ENCODE peak calls at places on chromosomes 16 and 17, in seven cellular contexts. One of them, this sample, is unnamed.

GRCh38 chr17:63699638-63700527 is at the start of gene LIMD2:
- DNase-seq in testis: peak
- DNase-seq in A549: peak
- DNase-seq in dorsolateral prefrontal cortex: no peak
- DNase-seq in suprapubic skin: peak
- DNase-seq in AG04450: no peak
- DNase-seq in CD8-positive, alpha-beta T cell: peak
- DNase-seq in this sample: peak

GRCh38 chr17:78652913-78653312 is 75.7 kb upstream of the DNAH17 start:
- DNase-seq in testis: no peak
- DNase-seq in A549: no peak
- DNase-seq in dorsolateral prefrontal cortex: no peak
- DNase-seq in suprapubic skin: no peak
- DNase-seq in AG04450: no peak
- DNase-seq in CD8-positive, alpha-beta T cell: no peak
- DNase-seq in this sample: no peak

GRCh38 chr17:64420143-64420670 is 28.7 kb upstream of the MILR1 start:
- DNase-seq in testis: no peak
- DNase-seq in A549: peak
- DNase-seq in dorsolateral prefrontal cortex: no peak
- DNase-seq in suprapubic skin: no peak
- DNase-seq in AG04450: peak
- DNase-seq in CD8-positive, alpha-beta T cell: peak
- DNase-seq in this sample: peak

GRCh38 chr17:46866325-46866724 is 14.9 kb downstream of the WNT9B start:
- DNase-seq in testis: no peak
- DNase-seq in A549: no peak
- DNase-seq in dorsolateral prefrontal cortex: no peak
- DNase-seq in suprapubic skin: no peak
- DNase-seq in AG04450: no peak
- DNase-seq in CD8-positive, alpha-beta T cell: no peak
- DNase-seq in this sample: no peak

GRCh38 chr17:17837380-17837821 is 615 bp upstream of the SREBF1 start:
- DNase-seq in testis: peak
- DNase-seq in A549: peak
- DNase-seq in dorsolateral prefrontal cortex: no peak
- DNase-seq in suprapubic skin: no peak
- DNase-seq in AG04450: no peak
- DNase-seq in CD8-positive, alpha-beta T cell: no peak
- DNase-seq in this sample: no peak

GRCh38 chr16:30155188-30155587 is 28.2 kb upstream of the CORO1A start:
- DNase-seq in testis: no peak
- DNase-seq in A549: no peak
- DNase-seq in dorsolateral prefrontal cortex: no peak
- DNase-seq in suprapubic skin: no peak
- DNase-seq in AG04450: no peak
- DNase-seq in CD8-positive, alpha-beta T cell: no peak
- DNase-seq in this sample: no peak

GRCh38 chr16:75192606-75193264 is 14.2 kb downstream of the CTRB2 start:
- DNase-seq in testis: no peak
- DNase-seq in A549: no peak
- DNase-seq in dorsolateral prefrontal cortex: no peak
- DNase-seq in suprapubic skin: no peak
- DNase-seq in AG04450: no peak
- DNase-seq in CD8-positive, alpha-beta T cell: peak
- DNase-seq in this sample: no peak

GRCh38 chr16:4212934-4213296 is 29.0 kb downstream of the SRL start:
- DNase-seq in testis: no peak
- DNase-seq in A549: peak
- DNase-seq in dorsolateral prefrontal cortex: no peak
- DNase-seq in suprapubic skin: no peak
- DNase-seq in AG04450: no peak
- DNase-seq in CD8-positive, alpha-beta T cell: no peak
- DNase-seq in this sample: peak

GRCh38 chr16:87698241-87698640 is 67.5 kb downstream of the KLHDC4 start:
- DNase-seq in testis: no peak
- DNase-seq in A549: no peak
- DNase-seq in dorsolateral prefrontal cortex: no peak
- DNase-seq in suprapubic skin: no peak
- DNase-seq in AG04450: no peak
- DNase-seq in CD8-positive, alpha-beta T cell: no peak
- DNase-seq in this sample: no peak

GRCh38 chr17:10125761-10126553 is 72.4 kb downstream of the GAS7 start:
- DNase-seq in testis: no peak
- DNase-seq in A549: no peak
- DNase-seq in dorsolateral prefrontal cortex: no peak
- DNase-seq in suprapubic skin: no peak
- DNase-seq in AG04450: no peak
- DNase-seq in CD8-positive, alpha-beta T cell: no peak
- DNase-seq in this sample: peak

GRCh38 chr16:62661435-62661834 is 625.2 kb upstream of the CDH8 start:
- DNase-seq in testis: peak
- DNase-seq in A549: no peak
- DNase-seq in dorsolateral prefrontal cortex: no peak
- DNase-seq in suprapubic skin: no peak
- DNase-seq in AG04450: no peak
- DNase-seq in CD8-positive, alpha-beta T cell: no peak
- DNase-seq in this sample: no peak

GRCh38 chr16:27326738-27327585 is 13.2 kb downstream of the IL4R start:
- DNase-seq in testis: peak
- DNase-seq in A549: peak
- DNase-seq in dorsolateral prefrontal cortex: no peak
- DNase-seq in suprapubic skin: peak
- DNase-seq in AG04450: peak
- DNase-seq in CD8-positive, alpha-beta T cell: peak
- DNase-seq in this sample: peak

GRCh38 chr16:15906439-15906838 is 18.0 kb upstream of the CEP20 start:
- DNase-seq in testis: no peak
- DNase-seq in A549: no peak
- DNase-seq in dorsolateral prefrontal cortex: no peak
- DNase-seq in suprapubic skin: no peak
- DNase-seq in AG04450: no peak
- DNase-seq in CD8-positive, alpha-beta T cell: no peak
- DNase-seq in this sample: no peak

GRCh38 chr16:62625291-62625690 is 589.1 kb upstream of the CDH8 start:
- DNase-seq in testis: no peak
- DNase-seq in A549: no peak
- DNase-seq in dorsolateral prefrontal cortex: no peak
- DNase-seq in suprapubic skin: no peak
- DNase-seq in AG04450: no peak
- DNase-seq in CD8-positive, alpha-beta T cell: no peak
- DNase-seq in this sample: no peak

GRCh38 chr16:75256059-75256870 is 4.8 kb upstream of the BCAR1 start:
- DNase-seq in testis: no peak
- DNase-seq in A549: no peak
- DNase-seq in dorsolateral prefrontal cortex: no peak
- DNase-seq in suprapubic skin: peak
- DNase-seq in AG04450: no peak
- DNase-seq in CD8-positive, alpha-beta T cell: no peak
- DNase-seq in this sample: peak

GRCh38 chr16:52435573-52435972 is 111.4 kb downstream of the TOX3 start:
- DNase-seq in testis: no peak
- DNase-seq in A549: no peak
- DNase-seq in dorsolateral prefrontal cortex: no peak
- DNase-seq in suprapubic skin: no peak
- DNase-seq in AG04450: no peak
- DNase-seq in CD8-positive, alpha-beta T cell: no peak
- DNase-seq in this sample: peak

GRCh38 chr17:41659813-41660212 is 28.9 kb upstream of the EIF1 start:
- DNase-seq in testis: no peak
- DNase-seq in A549: no peak
- DNase-seq in dorsolateral prefrontal cortex: no peak
- DNase-seq in suprapubic skin: no peak
- DNase-seq in AG04450: no peak
- DNase-seq in CD8-positive, alpha-beta T cell: no peak
- DNase-seq in this sample: no peak

GRCh38 chr16:87635541-87636049 is 33.3 kb downstream of the JPH3 start:
- DNase-seq in testis: peak
- DNase-seq in A549: peak
- DNase-seq in dorsolateral prefrontal cortex: peak
- DNase-seq in suprapubic skin: no peak
- DNase-seq in AG04450: no peak
- DNase-seq in CD8-positive, alpha-beta T cell: peak
- DNase-seq in this sample: peak

GRCh38 chr17:77163001-77163400 is 22.2 kb downstream of the SEC14L1 start:
- DNase-seq in testis: peak
- DNase-seq in A549: no peak
- DNase-seq in dorsolateral prefrontal cortex: no peak
- DNase-seq in suprapubic skin: no peak
- DNase-seq in AG04450: no peak
- DNase-seq in CD8-positive, alpha-beta T cell: no peak
- DNase-seq in this sample: peak

GRCh38 chr16:49441366-49441780 is 67.8 kb downstream of the C16orf78 start:
- DNase-seq in testis: no peak
- DNase-seq in A549: no peak
- DNase-seq in dorsolateral prefrontal cortex: no peak
- DNase-seq in suprapubic skin: peak
- DNase-seq in AG04450: no peak
- DNase-seq in CD8-positive, alpha-beta T cell: peak
- DNase-seq in this sample: peak

GRCh38 chr16:49443576-49443975 is 70.0 kb downstream of the C16orf78 start:
- DNase-seq in testis: no peak
- DNase-seq in A549: no peak
- DNase-seq in dorsolateral prefrontal cortex: no peak
- DNase-seq in suprapubic skin: no peak
- DNase-seq in AG04450: no peak
- DNase-seq in CD8-positive, alpha-beta T cell: no peak
- DNase-seq in this sample: no peak

GRCh38 chr16:49440156-49441065 is 66.8 kb downstream of the C16orf78 start:
- DNase-seq in testis: no peak
- DNase-seq in A549: no peak
- DNase-seq in dorsolateral prefrontal cortex: peak
- DNase-seq in suprapubic skin: peak
- DNase-seq in AG04450: no peak
- DNase-seq in CD8-positive, alpha-beta T cell: no peak
- DNase-seq in this sample: no peak

GRCh38 chr16:49439676-49440075 is 66.1 kb downstream of the C16orf78 start:
- DNase-seq in testis: no peak
- DNase-seq in A549: no peak
- DNase-seq in dorsolateral prefrontal cortex: no peak
- DNase-seq in suprapubic skin: peak
- DNase-seq in AG04450: no peak
- DNase-seq in CD8-positive, alpha-beta T cell: no peak
- DNase-seq in this sample: no peak

GRCh38 chr16:49442805-49443204 is 69.2 kb downstream of the C16orf78 start:
- DNase-seq in testis: no peak
- DNase-seq in A549: no peak
- DNase-seq in dorsolateral prefrontal cortex: no peak
- DNase-seq in suprapubic skin: peak
- DNase-seq in AG04450: no peak
- DNase-seq in CD8-positive, alpha-beta T cell: no peak
- DNase-seq in this sample: no peak
- TF ChIP-seq CTCF in testis: no peak
- TF ChIP-seq CTCF in A549: no peak
- TF ChIP-seq CTCF in dorsolateral prefrontal cortex: no peak
- TF ChIP-seq CTCF in suprapubic skin: no peak
- TF ChIP-seq CTCF in AG04450: no peak
- TF ChIP-seq CTCF in CD8-positive, alpha-beta T cell: no peak
- TF ChIP-seq CTCF in this sample: no peak

DNA sequence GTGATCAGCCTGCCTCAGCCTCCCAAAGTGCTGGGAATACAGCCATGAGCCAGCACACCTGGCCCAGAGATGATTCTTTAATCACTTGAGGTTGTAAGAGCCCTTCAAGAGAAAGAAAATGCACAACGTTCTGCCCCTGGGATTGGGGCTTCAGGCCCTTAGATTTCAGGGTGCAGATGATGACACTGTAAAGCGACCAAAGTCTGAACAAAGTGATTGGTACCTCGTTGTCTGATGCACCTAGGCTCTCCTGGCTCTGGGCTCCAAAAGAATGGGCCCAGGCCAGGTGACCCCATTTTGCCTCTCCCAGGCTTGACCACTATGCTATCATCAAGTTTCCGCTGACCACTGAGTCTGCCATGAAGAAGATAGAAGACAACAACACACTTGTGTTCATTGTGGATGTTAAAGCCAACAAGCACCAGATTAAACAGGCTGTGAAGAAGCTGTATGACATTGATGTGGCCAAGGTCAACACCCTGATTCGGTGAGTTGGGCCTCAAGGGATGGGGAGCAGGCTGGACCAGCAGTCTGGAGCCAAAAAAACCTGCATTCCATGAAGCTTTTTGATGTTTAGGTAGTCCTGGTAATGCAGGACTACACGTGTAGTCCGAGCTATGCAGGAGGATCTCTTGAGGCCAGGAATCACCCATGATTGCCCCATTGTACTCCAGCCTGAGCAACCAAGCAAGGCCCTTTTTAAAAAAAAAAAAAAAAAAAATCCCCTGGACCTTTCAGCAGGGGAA is 2.8 kb downstream of the RPL23A start:
- DNase-seq in testis: no peak
- DNase-seq in A549: no peak
- DNase-seq in dorsolateral prefrontal cortex: no peak
- DNase-seq in suprapubic skin: no peak
- DNase-seq in AG04450: no peak
- DNase-seq in CD8-positive, alpha-beta T cell: no peak
- DNase-seq in this sample: no peak
- H3K27ac ChIP-seq in testis: no peak
- H3K27ac ChIP-seq in A549: peak
- H3K27ac ChIP-seq in dorsolateral prefrontal cortex: peak
- H3K27ac ChIP-seq in suprapubic skin: no peak
- H3K27ac ChIP-seq in AG04450: peak
- H3K27ac ChIP-seq in CD8-positive, alpha-beta T cell: no peak
- H3K27ac ChIP-seq in this sample: no peak

GRCh38 chr17:82315703-82316358 is 1.6 kb downstream of the CD7 start:
- DNase-seq in testis: no peak
- DNase-seq in A549: no peak
- DNase-seq in dorsolateral prefrontal cortex: no peak
- DNase-seq in suprapubic skin: no peak
- DNase-seq in AG04450: no peak
- DNase-seq in CD8-positive, alpha-beta T cell: peak
- DNase-seq in this sample: no peak
- TF ChIP-seq CTCF in testis: no peak
- TF ChIP-seq CTCF in A549: no peak
- TF ChIP-seq CTCF in dorsolateral prefrontal cortex: no peak
- TF ChIP-seq CTCF in suprapubic skin: no peak
- TF ChIP-seq CTCF in AG04450: no peak
- TF ChIP-seq CTCF in CD8-positive, alpha-beta T cell: no peak
- TF ChIP-seq CTCF in this sample: no peak

DNA sequence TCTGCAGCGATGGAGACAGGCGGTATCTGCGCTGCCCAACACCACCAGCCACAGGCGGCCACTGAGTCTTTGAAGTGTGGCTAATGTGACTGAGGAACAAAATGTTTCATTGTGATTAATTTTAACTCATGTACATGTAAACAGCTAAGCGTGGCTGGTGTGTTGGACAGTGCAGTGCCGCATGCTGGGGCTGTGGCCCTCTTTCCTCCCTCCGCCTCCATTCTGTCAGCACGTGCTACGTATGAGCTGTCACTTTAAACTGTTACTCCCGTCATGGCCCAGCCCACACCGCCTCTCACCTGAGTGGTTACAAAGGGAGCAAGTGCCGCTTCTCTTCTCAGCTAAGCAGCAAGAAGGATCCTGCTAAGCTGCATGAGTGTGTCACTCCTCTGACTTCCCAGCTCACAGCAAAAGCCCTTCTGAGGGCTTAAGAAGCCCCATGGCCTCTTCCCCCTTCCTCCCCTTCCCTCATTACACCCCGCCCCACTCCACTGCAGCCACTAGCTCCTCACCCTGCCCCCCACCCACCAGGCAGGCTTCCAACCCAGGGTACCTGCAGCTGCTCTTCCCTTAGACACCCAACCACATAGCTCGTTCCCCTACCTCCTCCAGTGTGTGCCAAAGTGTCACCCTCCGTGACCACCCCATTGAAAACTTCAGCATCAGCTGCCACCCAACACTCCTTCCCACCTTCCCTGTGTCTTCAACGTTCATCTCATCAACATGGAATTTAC is 15.0 kb downstream of the HASPIN start:
- DNase-seq in testis: peak
- DNase-seq in A549: no peak
- DNase-seq in dorsolateral prefrontal cortex: peak
- DNase-seq in suprapubic skin: no peak
- DNase-seq in AG04450: no peak
- DNase-seq in CD8-positive, alpha-beta T cell: peak
- DNase-seq in this sample: no peak
- H3K27ac ChIP-seq in testis: no peak
- H3K27ac ChIP-seq in A549: peak
- H3K27ac ChIP-seq in dorsolateral prefrontal cortex: peak
- H3K27ac ChIP-seq in suprapubic skin: no peak
- H3K27ac ChIP-seq in AG04450: no peak
- H3K27ac ChIP-seq in CD8-positive, alpha-beta T cell: no peak
- H3K27ac ChIP-seq in this sample: no peak